ENCODE peak calls at places on chromosomes 1 and 21, in ten cellular contexts. I is astrocyte, L is GM12865, S is heart right ventricle, O is thoracic aorta, V is upper lobe of right lung, Z is AG09319, C is ovary, P is cardiac muscle cell, M is bronchial epithelial cell. A is an unnamed sample.

GRCh38 chr1:200967693-200968468 is 55.6 kb downstream of the KIF21B start:
- DNase-seq in I (no peak), L (no peak), S (no peak), O (no peak), V (no peak), Z (no peak), C (no peak), P (no peak), M (no peak), A (no peak)

GRCh38 chr21:28100366-28100765 is 892.3 kb downstream of the LTN1 start:
- DNase-seq in I (no peak), L (no peak), S (no peak), O (no peak), V (no peak), Z (no peak), C (no peak), P (no peak), M (no peak), A (no peak)

GRCh38 chr1:219575563-219575962 is 37.3 kb downstream of the ZC3H11B start:
- DNase-seq in I (no peak), L (no peak), S (no peak), O (no peak), V (no peak), Z (no peak), C (no peak), P (no peak), M (no peak), A (no peak)

GRCh38 chr1:87200875-87201638 is 127.6 kb upstream of the LMO4 start:
- DNase-seq in I (no peak), L (no peak), S (no peak), O (no peak), V (no peak), Z (no peak), C (no peak), P (no peak), M (peak), A (no peak)

GRCh38 chr1:228315945-228316588 is 90.6 kb downstream of the TRIM11 start:
- DNase-seq in I (no peak), L (no peak), S (no peak), O (no peak), V (peak), Z (no peak), C (peak), P (no peak), M (no peak), A (no peak)

GRCh38 chr1:15966081-15966955 is 9.6 kb downstream of the ZBTB17 start:
- DNase-seq in I (peak), L (peak), S (no peak), O (no peak), V (peak), Z (no peak), C (no peak), P (no peak), M (peak), A (peak)

GRCh38 chr1:198641506-198641905 is 2.7 kb downstream of the PTPRC start:
- DNase-seq in I (no peak), L (peak), S (no peak), O (no peak), V (no peak), Z (no peak), C (no peak), P (no peak), M (peak), A (no peak)

GRCh38 chr1:233864578-233864977 is 39.9 kb upstream of the SLC35F3 start:
- DNase-seq in I (no peak), L (no peak), S (no peak), O (no peak), V (no peak), Z (no peak), C (no peak), P (no peak), M (no peak), A (no peak)

GRCh38 chr1:74193908-74194307 is 4.1 kb downstream of the LRRIQ3 start:
- DNase-seq in I (peak), L (no peak), S (peak), O (no peak), V (no peak), Z (no peak), C (no peak), P (peak), M (peak), A (peak)

GRCh38 chr1:46611691-46612221 is 4.9 kb downstream of the MOB3C start:
- DNase-seq in I (no peak), L (no peak), S (no peak), O (no peak), V (no peak), Z (no peak), C (no peak), P (no peak), M (peak), A (no peak)

GRCh38 chr21:45069085-45069484 is 5.3 kb upstream of the ADARB1 start:
- DNase-seq in I (no peak), L (no peak), S (no peak), O (no peak), V (no peak), Z (no peak), C (no peak), P (no peak), M (no peak), A (no peak)

GRCh38 chr1:117110774-117111173 is 10.8 kb downstream of the TRIM45 start:
- DNase-seq in I (peak), L (no peak), S (no peak), O (no peak), V (no peak), Z (no peak), C (no peak), P (no peak), M (peak), A (no peak)

GRCh38 chr1:221182791-221183533 is 303.7 kb downstream of the HLX start:
- DNase-seq in I (no peak), L (no peak), S (no peak), O (no peak), V (no peak), Z (no peak), C (no peak), P (no peak), M (no peak), A (no peak)

GRCh38 chr1:207959141-207959825 is 48.4 kb upstream of the CD34 start:
- DNase-seq in I (peak), L (no peak), S (peak), O (peak), V (peak), Z (no peak), C (peak), P (peak), M (peak), A (peak)

GRCh38 chr1:93080424-93080823 is 1.3 kb downstream of the MTF2 start:
- DNase-seq in I (peak), L (peak), S (no peak), O (no peak), V (no peak), Z (peak), C (no peak), P (peak), M (peak), A (peak)

GRCh38 chr1:168087696-168088095 is 49.0 kb downstream of the GPR161 start:
- DNase-seq in I (no peak), L (no peak), S (no peak), O (no peak), V (no peak), Z (no peak), C (no peak), P (no peak), M (no peak), A (no peak)

GRCh38 chr1:87179851-87180519 is 148.7 kb upstream of the LMO4 start:
- DNase-seq in I (no peak), L (no peak), S (no peak), O (no peak), V (no peak), Z (no peak), C (no peak), P (no peak), M (no peak), A (no peak)

GRCh38 chr1:154567386-154568164 is at the start of gene CHRNB2:
- DNase-seq in I (no peak), L (peak), S (peak), O (no peak), V (peak), Z (no peak), C (peak), P (peak), M (peak), A (peak)

GRCh38 chr21:45539796-45540600 is 2.2 kb downstream of the SLC19A1 start:
- DNase-seq in I (no peak), L (no peak), S (no peak), O (no peak), V (peak), Z (no peak), C (peak), P (no peak), M (no peak), A (no peak)

GRCh38 chr1:108880850-108881249 is 4.1 kb downstream of the GPSM2 start:
- DNase-seq in I (no peak), L (no peak), S (no peak), O (no peak), V (no peak), Z (no peak), C (no peak), P (peak), M (peak), A (no peak)

GRCh38 chr1:9388628-9389184 is 96.0 kb downstream of the SPSB1 start:
- DNase-seq in I (no peak), L (no peak), S (no peak), O (no peak), V (no peak), Z (no peak), C (no peak), P (no peak), M (no peak), A (peak)

GRCh38 chr1:205360166-205360565 is 3.4 kb upstream of the KLHDC8A start:
- DNase-seq in I (no peak), L (no peak), S (no peak), O (no peak), V (peak), Z (no peak), C (peak), P (no peak), M (no peak), A (no peak)

GRCh38 chr1:197618065-197618464 is 157.2 kb downstream of the DENND1B start:
- DNase-seq in I (peak), L (no peak), S (no peak), O (no peak), V (no peak), Z (no peak), C (no peak), P (peak), M (no peak), A (peak)

GRCh38 chr1:59083946-59084865 is 212.7 kb upstream of the FGGY start:
- DNase-seq in I (peak), L (peak), S (peak), O (no peak), V (no peak), Z (no peak), C (peak), P (no peak), M (peak), A (peak)

GRCh38 chr1:55427576-55427975 is 212.4 kb upstream of the USP24 start:
- DNase-seq in I (peak), L (no peak), S (no peak), O (no peak), V (no peak), Z (no peak), C (no peak), P (no peak), M (no peak), A (no peak)

GRCh38 chr1:94924967-94925366 is 1.9 kb downstream of the CNN3 start:
- DNase-seq in I (peak), L (no peak), S (peak), O (no peak), V (no peak), Z (no peak), C (no peak), P (peak), M (peak), A (peak)

GRCh38 chr1:223248787-223249175 is 105.7 kb upstream of the TLR5 start:
- DNase-seq in I (no peak), L (no peak), S (no peak), O (no peak), V (no peak), Z (no peak), C (no peak), P (no peak), M (no peak), A (no peak)

GRCh38 chr1:43321331-43321891 is 16.2 kb upstream of the MPL start:
- DNase-seq in I (no peak), L (no peak), S (no peak), O (no peak), V (peak), Z (no peak), C (no peak), P (no peak), M (no peak), A (no peak)

GRCh38 chr1:178541829-178542553 is 29.1 kb downstream of the TEX35 start:
- DNase-seq in I (no peak), L (peak), S (peak), O (no peak), V (peak), Z (no peak), C (peak), P (peak), M (no peak), A (peak)

GRCh38 chr1:171403396-171403795 is 81.9 kb upstream of the PRRC2C start:
- DNase-seq in I (no peak), L (no peak), S (no peak), O (peak), V (no peak), Z (no peak), C (no peak), P (no peak), M (peak), A (peak)

GRCh38 chr1:20265243-20265642 is 25.4 kb upstream of the VWA5B1 start:
- DNase-seq in I (no peak), L (no peak), S (peak), O (no peak), V (no peak), Z (no peak), C (no peak), P (peak), M (no peak), A (no peak)

DNA sequence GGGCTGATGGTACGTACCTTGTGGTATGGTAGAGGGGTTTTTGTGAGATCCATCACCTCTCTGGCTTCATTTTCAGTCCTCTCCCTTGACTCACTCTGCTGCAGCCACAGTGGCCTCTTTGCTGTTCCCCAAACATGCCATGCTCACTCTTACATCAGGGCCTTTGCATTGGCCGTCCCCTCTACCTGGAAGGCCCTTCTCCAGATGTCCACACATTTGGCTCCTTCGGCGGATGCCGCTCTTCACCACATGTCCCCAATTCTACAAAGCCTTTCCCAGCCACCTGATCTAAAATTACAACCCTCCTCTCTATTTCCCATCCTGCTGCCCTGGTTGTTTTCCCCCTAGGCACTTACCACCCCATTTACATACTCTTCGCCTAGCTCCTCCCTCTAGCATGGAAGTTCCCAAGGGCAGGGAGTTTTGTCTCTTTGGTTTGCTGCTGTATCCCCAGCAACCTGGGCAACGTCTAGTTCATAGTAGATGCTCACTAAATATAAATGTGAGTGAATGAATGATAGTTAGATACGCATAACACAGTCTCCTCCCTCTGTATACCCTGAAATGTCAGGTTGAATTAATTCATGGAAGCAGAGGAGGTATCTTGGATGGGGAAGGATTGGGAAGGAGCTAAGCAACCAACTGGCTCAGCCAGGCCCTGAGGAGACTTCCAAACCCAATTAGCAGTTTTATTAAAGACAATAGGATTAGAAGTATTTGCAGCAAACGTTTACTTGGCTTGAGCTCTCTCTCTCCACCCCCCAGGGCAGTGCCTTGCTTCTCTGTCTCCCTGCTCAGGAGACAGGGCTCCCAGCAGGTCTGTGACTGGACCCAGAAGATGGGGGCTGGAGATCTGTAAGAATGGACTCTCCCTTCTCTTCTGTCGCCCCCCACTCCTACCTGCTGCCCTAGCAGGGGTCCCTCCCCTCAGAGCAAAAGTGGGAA is 264.2 kb downstream of the GRIK3 start:
- DNase-seq in I (no peak), L (no peak), S (no peak), O (no peak), V (peak), Z (no peak), C (no peak), P (no peak), M (no peak), A (no peak)
- TF ChIP-seq CTCF in I (no peak), L (no peak), S (no peak), O (no peak), V (no peak), Z (no peak), C (no peak), P (no peak), M (no peak), A (no peak)

GRCh38 chr21:29818520-29818919 is 121.3 kb downstream of the GRIK1 start:
- DNase-seq in I (no peak), L (no peak), S (no peak), O (no peak), V (no peak), Z (no peak), C (no peak), P (no peak), M (no peak), A (no peak)
- TF ChIP-seq CTCF in I (no peak), L (no peak), S (no peak), O (no peak), V (no peak), Z (no peak), C (no peak), P (no peak), M (no peak), A (no peak)

DNA sequence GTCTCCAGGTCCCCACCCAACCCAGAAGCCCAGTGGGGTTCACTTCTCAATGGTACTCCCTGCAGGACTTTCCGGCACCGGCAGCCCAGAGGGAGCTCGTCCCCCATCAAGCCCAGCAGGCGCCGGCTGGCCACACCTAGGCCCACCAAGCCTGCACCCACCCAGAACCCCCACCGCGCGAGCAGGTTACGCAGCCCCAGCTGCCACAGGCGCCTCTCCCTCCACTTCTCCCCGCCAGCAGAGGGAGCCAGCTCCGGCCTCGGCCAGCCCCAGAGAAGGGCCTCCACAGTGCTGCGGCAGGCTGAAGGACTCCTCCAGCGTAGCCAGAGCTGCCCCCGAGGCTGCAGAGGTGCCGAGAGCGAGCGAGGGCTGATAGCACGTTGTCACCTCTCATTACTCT is 722.3 kb downstream of the PLA2G4A start:
- DNase-seq in I (no peak), L (no peak), S (no peak), O (no peak), V (no peak), Z (no peak), C (no peak), P (no peak), M (no peak), A (no peak)
- TF ChIP-seq CTCF in I (no peak), L (no peak), S (no peak), O (no peak), V (no peak), Z (no peak), C (no peak), P (no peak), M (no peak), A (no peak)

GRCh38 chr1:61287734-61288133 is 205.4 kb downstream of the NFIA start:
- DNase-seq in I (peak), L (no peak), S (no peak), O (no peak), V (no peak), Z (peak), C (no peak), P (no peak), M (peak), A (peak)
- TF ChIP-seq CTCF in I (no peak), L (no peak), S (no peak), O (no peak), V (no peak), Z (no peak), C (no peak), P (no peak), M (no peak), A (no peak)

DNA sequence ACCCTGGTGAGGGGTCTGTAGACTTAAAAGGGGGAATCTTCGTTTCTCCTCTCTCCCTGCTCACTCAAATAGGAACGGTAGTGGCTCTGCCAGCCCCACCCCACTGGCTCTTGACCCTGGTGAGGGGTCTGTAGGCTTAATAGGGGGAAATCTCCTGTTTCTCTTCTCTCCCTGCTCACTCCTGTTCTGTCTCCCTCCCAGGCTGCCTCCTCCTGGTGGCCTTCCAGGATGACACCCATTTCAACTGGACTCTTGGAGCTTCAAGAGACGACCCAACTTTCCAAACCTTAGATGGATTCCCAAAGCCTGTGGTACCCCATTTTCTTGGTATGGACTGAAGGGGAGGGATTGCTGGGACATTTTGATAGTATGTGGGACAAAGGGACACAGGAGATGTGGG is 1.4 kb upstream of the EPHB2 start:
- DNase-seq in I (no peak), L (no peak), S (no peak), O (no peak), V (no peak), Z (no peak), C (no peak), P (no peak), M (no peak), A (no peak)
- TF ChIP-seq CTCF in I (peak), L (peak), S (no peak), O (no peak), V (peak), Z (peak), C (no peak), P (peak), M (peak), A (peak)

GRCh38 chr1:193754732-193755427 is 568.5 kb upstream of the B3GALT2 start:
- DNase-seq in I (no peak), L (peak), S (no peak), O (no peak), V (no peak), Z (no peak), C (no peak), P (no peak), M (peak), A (peak)
- TF ChIP-seq CTCF in I (no peak), L (no peak), S (no peak), O (no peak), V (peak), Z (no peak), C (no peak), P (peak), M (peak), A (peak)

GRCh38 chr1:91557826-91558225 is 57.2 kb downstream of the CDC7 start:
- DNase-seq in I (no peak), L (no peak), S (no peak), O (no peak), V (no peak), Z (no peak), C (no peak), P (no peak), M (no peak), A (no peak)

GRCh38 chr1:91555074-91555730 is 54.6 kb downstream of the CDC7 start:
- DNase-seq in I (peak), L (no peak), S (no peak), O (no peak), V (no peak), Z (no peak), C (no peak), P (no peak), M (peak), A (peak)

GRCh38 chr1:91557039-91557690 is 56.5 kb downstream of the CDC7 start:
- DNase-seq in I (peak), L (no peak), S (no peak), O (no peak), V (no peak), Z (no peak), C (no peak), P (no peak), M (no peak), A (peak)

GRCh38 chr1:91556556-91556955 is 55.9 kb downstream of the CDC7 start:
- DNase-seq in I (no peak), L (no peak), S (no peak), O (no peak), V (no peak), Z (no peak), C (no peak), P (no peak), M (no peak), A (no peak)

GRCh38 chr1:91555821-91556531 is 55.3 kb downstream of the CDC7 start:
- DNase-seq in I (peak), L (peak), S (no peak), O (no peak), V (no peak), Z (peak), C (no peak), P (no peak), M (peak), A (peak)
- TF ChIP-seq CTCF in I (no peak), L (no peak), S (no peak), O (no peak), V (no peak), Z (no peak), C (no peak), P (no peak), M (no peak), A (no peak)

GRCh38 chr1:209335090-209335692 is 248.3 kb upstream of the CAMK1G start:
- DNase-seq in I (no peak), L (peak), S (no peak), O (no peak), V (no peak), Z (no peak), C (no peak), P (peak), M (peak), A (peak)
- TF ChIP-seq CTCF in I (peak), L (peak), S (peak), O (peak), V (peak), Z (peak), C (no peak), P (peak), M (peak), A (peak)

A was measured in fibroblast of the aortic adventitia.